ENCODE peak calls at places on chromosomes 5 and 9, in eight cellular contexts. R is body of pancreas, C is endothelial cell, H is uterus, D is B cell, L is fibroblast of pulmonary artery, G is pancreas, A is tibial nerve. T is an unnamed sample.

GRCh38 chr5:125331987-125332628 is 585.7 kb upstream of the ZNF608 start:
- DNase-seq in R (no peak), C (no peak), H (no peak), D (no peak), L (no peak), G (no peak), A (no peak), T (no peak)

GRCh38 chr9:7206221-7206758 is 448.5 kb downstream of the KDM4C start:
- DNase-seq in R (no peak), C (no peak), H (no peak), D (no peak), L (no peak), G (no peak), A (no peak), T (no peak)

GRCh38 chr9:124351672-124352468 is 63.4 kb downstream of the PSMB7 start:
- DNase-seq in R (no peak), C (no peak), H (no peak), D (no peak), L (no peak), G (no peak), A (no peak), T (no peak)

GRCh38 chr5:84725946-84726570 is 341.4 kb upstream of the EDIL3 start:
- DNase-seq in R (no peak), C (no peak), H (no peak), D (no peak), L (no peak), G (no peak), A (no peak), T (no peak)

GRCh38 chr5:122967625-122968024 is 68.9 kb downstream of the PPIC start:
- DNase-seq in R (peak), C (no peak), H (no peak), D (no peak), L (no peak), G (peak), A (no peak), T (no peak)

GRCh38 chr5:78527054-78527884 is 121.3 kb downstream of the LHFPL2 start:
- DNase-seq in R (peak), C (peak), H (peak), D (no peak), L (peak), G (peak), A (peak), T (no peak)

GRCh38 chr5:151123897-151124751 is 33.5 kb downstream of the ANXA6 start:
- DNase-seq in R (peak), C (no peak), H (peak), D (peak), L (peak), G (peak), A (no peak), T (peak)

GRCh38 chr5:131361677-131362315 is 97.9 kb downstream of the CDC42SE2 start:
- DNase-seq in R (no peak), C (no peak), H (no peak), D (no peak), L (no peak), G (no peak), A (no peak), T (no peak)

GRCh38 chr9:33794560-33794959 is 801 bp upstream of the PRSS3 start:
- DNase-seq in R (peak), C (no peak), H (no peak), D (no peak), L (no peak), G (no peak), A (no peak), T (peak)

GRCh38 chr5:131914472-131914871 is 31.0 kb downstream of the MEIKIN start:
- DNase-seq in R (no peak), C (no peak), H (no peak), D (no peak), L (no peak), G (no peak), A (no peak), T (no peak)

GRCh38 chr5:111997308-111998159 is 240.5 kb upstream of the NREP start:
- DNase-seq in R (peak), C (no peak), H (no peak), D (no peak), L (peak), G (peak), A (no peak), T (peak)

GRCh38 chr5:56981906-56982305 is 30.0 kb upstream of the MIER3 start:
- DNase-seq in R (no peak), C (no peak), H (no peak), D (no peak), L (no peak), G (no peak), A (no peak), T (no peak)

GRCh38 chr9:87549774-87550173 is 52.1 kb downstream of the DAPK1 start:
- DNase-seq in R (no peak), C (no peak), H (no peak), D (no peak), L (no peak), G (no peak), A (no peak), T (no peak)

GRCh38 chr5:71706906-71707305 is 12.2 kb upstream of the CARTPT start:
- DNase-seq in R (no peak), C (no peak), H (no peak), D (no peak), L (no peak), G (no peak), A (no peak), T (no peak)
- TF ChIP-seq CTCF in R (no peak), C (no peak), H (no peak), D (no peak), L (no peak), G (no peak), A (no peak), T (no peak)

DNA sequence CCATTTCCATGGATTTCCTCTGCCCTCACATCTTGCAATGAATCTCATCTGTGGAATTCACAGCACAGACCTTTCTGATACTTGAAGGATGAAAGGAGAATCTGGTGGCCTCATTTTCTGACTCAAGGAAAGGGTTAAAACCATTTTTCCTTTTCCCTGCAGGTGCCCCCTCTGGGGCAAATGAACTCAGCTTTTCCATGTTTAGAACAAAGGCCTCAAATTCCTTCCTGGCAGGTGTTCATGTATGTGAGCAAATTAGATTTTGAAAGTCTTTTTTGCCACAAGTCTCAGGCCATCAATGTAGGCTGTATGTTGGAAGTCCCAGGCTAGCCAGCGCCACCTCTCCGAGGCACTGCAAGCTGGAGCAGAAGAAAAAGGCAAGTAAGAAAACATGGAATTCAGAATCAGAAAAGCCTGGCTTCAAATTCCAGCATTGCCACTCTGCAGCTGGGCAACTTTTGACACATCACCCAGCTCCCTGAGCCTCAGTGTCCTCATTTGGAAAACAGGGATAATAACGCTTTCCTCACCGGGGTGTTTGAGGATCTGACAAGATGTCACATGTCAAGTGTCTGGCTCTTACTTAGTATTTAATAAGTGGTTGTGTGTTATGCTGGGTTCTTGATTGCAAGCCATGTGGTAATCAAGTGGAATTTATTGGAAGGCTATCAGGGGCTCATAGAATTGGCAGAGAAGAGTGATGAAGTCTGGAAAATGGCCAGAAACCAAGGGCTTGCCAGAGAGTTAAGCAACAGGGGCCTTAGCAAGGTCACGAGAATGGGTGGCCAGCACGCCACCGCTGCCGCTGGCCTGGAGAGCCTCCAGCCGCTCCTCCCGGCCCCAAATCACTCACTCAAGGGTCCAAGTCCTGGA is 48.4 kb upstream of the SMIM23 start:
- DNase-seq in R (peak), C (no peak), H (no peak), D (no peak), L (no peak), G (no peak), A (peak), T (no peak)
- TF ChIP-seq CTCF in R (no peak), C (no peak), H (no peak), D (no peak), L (no peak), G (no peak), A (no peak), T (no peak)

GRCh38 chr5:87539839-87540238 is 127.1 kb upstream of the CCNH start:
- DNase-seq in R (no peak), C (no peak), H (no peak), D (no peak), L (no peak), G (no peak), A (no peak), T (no peak)

GRCh38 chr5:87536365-87536764 is 123.6 kb upstream of the CCNH start:
- DNase-seq in R (no peak), C (no peak), H (no peak), D (no peak), L (no peak), G (no peak), A (no peak), T (no peak)

GRCh38 chr5:87541668-87542067 is 128.9 kb upstream of the CCNH start:
- DNase-seq in R (no peak), C (no peak), H (no peak), D (no peak), L (no peak), G (no peak), A (no peak), T (no peak)

GRCh38 chr5:87541033-87541432 is 128.3 kb upstream of the CCNH start:
- DNase-seq in R (peak), C (peak), H (peak), D (no peak), L (peak), G (peak), A (peak), T (no peak)
- TF ChIP-seq CTCF in R (no peak), C (no peak), H (peak), D (no peak), L (no peak), G (no peak), A (no peak), T (no peak)

GRCh38 chr5:39800202-39800601 is 375.4 kb upstream of the DAB2 start:
- DNase-seq in R (no peak), C (no peak), H (no peak), D (no peak), L (no peak), G (no peak), A (no peak), T (no peak)
- TF ChIP-seq CTCF in R (no peak), C (no peak), H (no peak), D (no peak), L (no peak), G (no peak), A (no peak), T (no peak)

DNA sequence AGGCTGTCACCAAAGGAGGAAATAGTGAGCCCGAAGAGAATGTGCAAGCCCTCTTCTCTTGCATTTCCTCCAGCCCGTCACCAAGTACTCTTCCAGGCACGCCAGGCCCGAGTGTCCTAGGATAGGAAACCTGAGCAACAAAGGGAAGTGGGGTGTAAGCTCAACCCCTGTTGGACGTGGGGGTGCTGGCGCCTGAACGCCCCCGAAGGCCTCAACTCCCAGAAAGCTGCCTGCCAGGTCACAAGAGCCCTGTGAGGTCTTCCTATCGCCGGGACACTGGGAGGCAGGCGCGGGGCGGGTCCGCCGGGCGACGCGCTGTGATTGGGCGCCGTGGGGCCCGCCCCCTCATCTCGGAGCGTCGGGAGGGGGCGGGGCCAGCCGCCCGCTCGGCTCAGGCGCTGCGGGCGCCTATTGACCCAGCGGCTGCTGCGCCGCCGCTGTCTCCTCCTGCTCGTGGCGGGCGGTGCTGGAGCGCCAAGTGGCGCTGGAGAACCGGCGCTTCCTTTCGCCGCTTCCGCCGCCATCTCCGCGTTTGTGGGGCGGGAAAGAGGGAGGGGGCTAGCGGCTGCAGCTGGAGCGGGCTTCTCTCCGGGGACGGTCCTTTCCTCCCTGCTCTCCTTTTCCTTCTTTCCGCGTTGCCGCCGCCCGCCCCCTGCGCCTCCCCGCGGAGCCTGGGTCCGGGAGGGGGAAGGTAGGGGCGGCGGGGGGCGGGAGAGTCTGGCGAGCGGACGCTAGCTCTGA is 558 bp upstream of the MAN2A1 start:
- DNase-seq in R (peak), C (peak), H (peak), D (peak), L (peak), G (peak), A (peak), T (peak)
- TF ChIP-seq CTCF in R (no peak), C (peak), H (peak), D (no peak), L (no peak), G (no peak), A (no peak), T (no peak)

GRCh38 chr9:129026442-129027223 is 1.5 kb downstream of the SH3GLB2 start:
- DNase-seq in R (peak), C (no peak), H (peak), D (no peak), L (no peak), G (peak), A (no peak), T (no peak)
- TF ChIP-seq CTCF in R (no peak), C (no peak), H (no peak), D (no peak), L (no peak), G (no peak), A (no peak), T (no peak)

DNA sequence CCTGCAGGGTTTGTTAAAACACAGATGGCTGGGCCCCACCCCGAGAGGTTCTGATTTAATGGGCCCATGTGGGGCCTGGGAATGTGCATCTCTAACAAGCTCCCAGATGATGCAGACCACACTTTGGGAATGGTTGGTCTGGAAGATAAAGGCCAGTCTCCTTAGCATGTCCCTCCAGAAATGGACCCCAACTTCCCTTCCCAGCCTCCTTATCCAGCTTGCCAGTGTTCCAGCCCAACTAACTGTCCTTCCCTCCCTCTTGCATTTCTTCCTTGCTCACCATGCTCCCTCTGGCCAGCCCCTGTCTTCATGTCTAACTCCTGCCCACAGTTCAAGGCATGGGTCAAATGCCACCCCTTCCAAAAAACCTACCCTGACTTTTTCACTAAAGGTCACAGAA is 196.1 kb upstream of the TBC1D2 start:
- DNase-seq in R (no peak), C (no peak), H (no peak), D (no peak), L (no peak), G (no peak), A (no peak), T (no peak)
- TF ChIP-seq CTCF in R (no peak), C (no peak), H (no peak), D (no peak), L (no peak), G (no peak), A (no peak), T (no peak)

GRCh38 chr9:76425677-76426453 is 31.6 kb upstream of the RFK start:
- DNase-seq in R (no peak), C (no peak), H (no peak), D (no peak), L (no peak), G (no peak), A (no peak), T (no peak)
- TF ChIP-seq CTCF in R (no peak), C (no peak), H (no peak), D (no peak), L (no peak), G (no peak), A (no peak), T (no peak)

T was measured in activated CD8-positive, alpha-beta T cell treated with anti-CD3 and anti-CD28 coated beads for 36 hours.